ENCODE peak calls at places on chromosomes 12 and 14, in six cellular contexts. F is transverse colon; E is naive thymus-derived CD4-positive, alpha-beta T cell; O is K562; T is uterus; D is upper lobe of left lung. P is an unnamed sample.
A peak's percentile ranks its signal among the peaks of the same experiment; 100 is the strongest.

GRCh38 chr12:13530966-13531365 is 334.4 kb downstream of the EMP1 start:
- DNase-seq in F (peak; percentile 11), E (no peak), O (no peak), T (no peak), D (peak; percentile 48), P (no peak)

GRCh38 chr12:45326358-45326971 is 110.6 kb downstream of the ANO6 start:
- DNase-seq in F (no peak), E (no peak), O (no peak), T (no peak), D (no peak), P (no peak)

GRCh38 chr14:96762650-96763049 is 34.5 kb upstream of the VRK1 start:
- DNase-seq in F (no peak), E (no peak), O (peak; percentile 89), T (no peak), D (no peak), P (peak; percentile 53)

GRCh38 chr14:52907949-52908348 is 42.9 kb downstream of the FERMT2 start:
- DNase-seq in F (no peak), E (no peak), O (no peak), T (no peak), D (no peak), P (no peak)

GRCh38 chr14:74508292-74508731 is 14.7 kb downstream of the ISCA2 start:
- DNase-seq in F (no peak), E (no peak), O (no peak), T (no peak), D (no peak), P (peak; percentile 28)

GRCh38 chr12:64142784-64143183 is 79.3 kb downstream of the KICS2 start:
- DNase-seq in F (no peak), E (no peak), O (no peak), T (no peak), D (no peak), P (no peak)

GRCh38 chr12:11607313-11608081 is 42.0 kb upstream of the ETV6 start:
- DNase-seq in F (peak; percentile 68), E (no peak), O (no peak), T (no peak), D (no peak), P (peak; percentile 50)

GRCh38 chr12:19800884-19801283 is 361.6 kb downstream of the AEBP2 start:
- DNase-seq in F (no peak), E (no peak), O (no peak), T (no peak), D (no peak), P (no peak)

GRCh38 chr14:77882098-77882497 is 82.2 kb downstream of the ADCK1 start:
- DNase-seq in F (peak; percentile 11), E (no peak), O (no peak), T (no peak), D (no peak), P (no peak)

GRCh38 chr14:82528011-82528410 is 994.4 kb upstream of the SEL1L start:
- DNase-seq in F (no peak), E (no peak), O (no peak), T (no peak), D (no peak), P (no peak)

GRCh38 chr12:109890620-109891019 is 9.5 kb upstream of the TCHP start:
- DNase-seq in F (no peak), E (no peak), O (no peak), T (no peak), D (no peak), P (no peak)

GRCh38 chr12:117151195-117152031 is 38.9 kb downstream of the FBXO21 start:
- DNase-seq in F (no peak), E (no peak), O (peak; percentile 84), T (peak; percentile 62), D (peak; percentile 63), P (peak; percentile 94)

GRCh38 chr12:15987696-15988095 is 76.6 kb downstream of the DERA start:
- DNase-seq in F (no peak), E (no peak), O (no peak), T (no peak), D (no peak), P (no peak)

GRCh38 chr14:69460093-69460701 is 24.3 kb upstream of the PLEKHD1 start:
- DNase-seq in F (peak; percentile 71), E (peak; percentile 32), O (peak; percentile 42), T (peak; percentile 72), D (peak; percentile 57), P (peak; percentile 53)

GRCh38 chr12:65649126-65649525 is 175.2 kb upstream of the HMGA2 start:
- DNase-seq in F (peak; percentile 19), E (no peak), O (no peak), T (peak; percentile 24), D (peak; percentile 57), P (no peak)

GRCh38 chr12:16421806-16422205 is 74.4 kb downstream of the MGST1 start:
- DNase-seq in F (no peak), E (no peak), O (no peak), T (no peak), D (no peak), P (no peak)

GRCh38 chr12:131779027-131779426 is 49.2 kb upstream of the MMP17 start:
- DNase-seq in F (no peak), E (no peak), O (no peak), T (no peak), D (no peak), P (no peak)

DNA sequence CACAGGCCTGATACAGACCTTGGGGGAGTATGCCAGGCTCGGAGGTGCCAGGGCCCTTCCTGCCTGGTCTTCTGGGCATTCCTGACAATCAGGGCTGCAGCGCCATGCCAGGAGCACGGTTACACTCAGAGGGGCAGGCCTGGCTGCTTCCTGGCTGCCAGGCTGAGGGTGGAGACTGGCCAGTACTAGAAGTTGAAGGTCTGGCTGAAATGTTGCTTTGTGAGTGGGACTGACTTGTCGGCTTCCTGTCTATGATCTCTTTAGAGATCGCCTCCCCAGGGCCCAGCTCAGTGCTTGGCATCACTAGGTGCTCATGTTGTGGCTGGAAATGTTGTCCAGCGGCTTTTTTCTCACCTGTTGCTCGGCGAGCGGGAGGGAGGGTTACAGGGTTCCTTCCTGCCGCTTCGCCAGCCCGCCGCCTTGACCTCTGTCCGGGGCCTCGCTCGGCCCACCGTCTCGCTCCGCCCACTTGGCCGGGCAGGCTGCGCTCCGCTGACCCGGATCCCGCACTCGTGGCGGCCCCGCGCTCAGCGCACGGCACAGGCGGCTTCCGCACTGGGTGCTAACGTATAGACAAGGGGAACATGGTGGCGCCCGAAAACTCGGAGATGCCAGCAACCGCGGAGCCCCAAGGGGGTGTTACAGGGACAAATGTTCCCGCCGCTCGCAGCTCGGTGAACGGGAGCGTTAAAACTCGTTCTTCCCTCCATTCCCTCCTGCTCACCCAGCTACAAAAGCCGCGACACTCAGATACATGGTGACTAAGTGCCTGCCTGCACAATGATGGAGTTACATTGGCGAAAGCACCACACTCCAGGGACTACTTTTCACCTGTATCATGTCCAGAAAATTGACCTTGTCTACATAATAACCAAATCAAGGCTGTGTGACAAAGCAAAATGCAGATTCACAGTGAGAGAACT is 32.7 kb downstream of the PAPLN start:
- DNase-seq in F (peak; percentile 58), E (no peak), O (no peak), T (no peak), D (peak; percentile 66), P (no peak)
- H3K4me3 ChIP-seq in F (peak overlapping the region; percentile 38), E (peak overlapping the region; percentile 8), O (no peak overlapping the region), T (peak overlapping the region; percentile 32), D (no peak overlapping the region), P (no peak overlapping the region)

DNA sequence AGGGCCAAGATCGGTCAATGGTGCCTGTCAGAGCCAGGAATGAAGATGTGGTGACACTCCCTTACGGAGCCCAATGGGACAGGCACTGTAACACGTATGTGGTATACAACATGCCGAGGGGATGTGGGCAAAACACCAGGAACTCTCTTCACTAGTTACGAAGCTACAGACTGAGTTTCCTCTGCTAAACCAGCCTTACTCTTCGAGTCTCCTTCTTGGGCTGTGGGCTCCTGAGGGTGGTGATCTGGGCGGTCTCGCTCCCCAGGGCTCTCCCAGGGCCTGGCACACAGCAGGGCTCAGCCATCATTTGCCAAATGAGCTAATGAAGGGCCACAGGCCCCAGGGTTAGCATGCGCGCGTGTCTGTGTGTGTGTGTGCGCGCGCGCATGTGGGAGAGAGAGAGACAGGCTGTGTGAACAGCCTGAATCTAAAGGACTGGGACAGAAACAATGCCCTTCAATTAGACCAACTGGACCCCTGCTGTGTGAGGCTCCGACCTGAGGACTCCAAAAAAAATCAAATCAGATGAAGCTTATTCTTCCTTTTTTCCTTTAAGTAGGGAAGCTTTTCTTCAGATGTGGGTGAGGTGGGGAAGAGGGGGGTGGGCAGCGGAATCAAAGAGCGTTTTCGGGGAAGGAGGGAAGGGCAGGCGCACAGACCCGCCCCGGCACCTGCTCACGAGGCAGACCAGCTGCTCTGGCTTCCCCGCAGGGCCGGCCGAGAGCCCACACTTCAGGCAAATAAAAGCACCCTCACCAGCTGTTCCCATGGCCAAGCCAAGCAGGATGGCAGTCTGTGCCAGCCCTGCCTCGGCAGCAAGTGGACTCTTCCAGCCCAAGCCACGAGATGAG is 42.5 kb downstream of the CCDC88C start:
- DNase-seq in F (no peak), E (no peak), O (no peak), T (no peak), D (no peak), P (no peak)
- H3K4me1 ChIP-seq in F (peaks cover 78% of the 10 kb centered on the region), E (peaks cover 98% of the 10 kb centered on the region), O (peaks cover 35% of the 10 kb centered on the region), T (no peaks in the 10 kb centered on the region), D (peaks cover 95% of the 10 kb centered on the region), P (no peaks in the 10 kb centered on the region)

GRCh38 chr12:54447917-54448316 is 25.5 kb downstream of the GTSF1 start:
- DNase-seq in F (no peak), E (no peak), O (no peak), T (no peak), D (no peak), P (no peak)
- H3K27me3 ChIP-seq in F (no peaks in the 10 kb centered on the region), E (no peaks in the 10 kb centered on the region), O (no peaks in the 10 kb centered on the region), T (no peaks in the 10 kb centered on the region), D (no peaks in the 10 kb centered on the region), P (no peaks in the 10 kb centered on the region)

GRCh38 chr12:84911331-84912190 is 1.0 kb downstream of the SLC6A15 start:
- DNase-seq in F (peak; percentile 22), E (no peak), O (no peak), T (peak; percentile 27), D (peak; percentile 36), P (peak; percentile 78)

GRCh38 chr12:84912191-84913142 is at the start of gene SLC6A15:
- DNase-seq in F (no peak), E (no peak), O (no peak), T (peak; percentile 28), D (no peak), P (no peak)

GRCh38 chr12:84910549-84911241 is 1.9 kb downstream of the SLC6A15 start:
- DNase-seq in F (no peak), E (no peak), O (no peak), T (no peak), D (no peak), P (peak; percentile 36)

DNA sequence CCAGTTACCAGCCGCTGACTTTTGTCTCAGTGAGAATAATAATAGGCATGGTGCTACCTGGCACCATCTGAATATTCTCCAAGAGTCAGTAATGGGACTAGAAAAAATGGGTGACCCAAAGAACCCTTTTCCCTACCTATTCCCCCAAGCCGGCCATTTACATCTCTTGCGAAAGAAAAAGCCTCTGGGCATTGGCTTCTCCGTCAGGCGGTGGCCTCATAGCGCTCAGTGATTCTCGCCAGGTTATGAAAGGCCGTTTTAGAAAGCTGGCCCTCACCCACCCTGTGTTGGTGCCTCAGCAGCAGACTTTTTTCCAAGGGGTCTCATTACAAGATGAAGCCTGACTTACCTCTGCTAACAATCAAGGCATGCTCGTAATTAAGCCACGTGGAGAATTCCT is 552 bp upstream of the SLC6A15 start:
- DNase-seq in F (no peak), E (no peak), O (no peak), T (no peak), D (no peak), P (no peak)
- H3K4me3 ChIP-seq in F (peak overlapping the region; percentile 33), E (no peak overlapping the region), O (no peak overlapping the region), T (peak overlapping the region; percentile 36), D (no peak overlapping the region), P (no peak overlapping the region)